ENCODE peak calls at places on chromosomes 13 and 19, in eight cellular contexts. One of them, this sample, is unnamed.

GRCh38 chr19:14114854-14115253 is 2.7 kb downstream of the PRKACA start:
- DNase-seq in GM10248: peak
- DNase-seq in activated naive CD8-positive, alpha-beta T cell treated with anti-CD3 and anti-CD28 coated beads for 36 hours: peak
- DNase-seq in activated naive CD4-positive, alpha-beta T cell: no peak
- DNase-seq in AG09319: no peak
- DNase-seq in psoas muscle: peak
- DNase-seq in EL: no peak
- DNase-seq in AML-193: peak
- DNase-seq in this sample: no peak

GRCh38 chr13:94205896-94206295 is 273.6 kb downstream of the DCT start:
- DNase-seq in GM10248: no peak
- DNase-seq in activated naive CD8-positive, alpha-beta T cell treated with anti-CD3 and anti-CD28 coated beads for 36 hours: no peak
- DNase-seq in activated naive CD4-positive, alpha-beta T cell: no peak
- DNase-seq in AG09319: no peak
- DNase-seq in psoas muscle: no peak
- DNase-seq in EL: no peak
- DNase-seq in AML-193: no peak
- DNase-seq in this sample: no peak

GRCh38 chr19:10230155-10230903 is 802 bp downstream of the S1PR2 start:
- DNase-seq in GM10248: peak
- DNase-seq in activated naive CD8-positive, alpha-beta T cell treated with anti-CD3 and anti-CD28 coated beads for 36 hours: peak
- DNase-seq in activated naive CD4-positive, alpha-beta T cell: peak
- DNase-seq in AG09319: no peak
- DNase-seq in psoas muscle: peak
- DNase-seq in EL: peak
- DNase-seq in AML-193: no peak
- DNase-seq in this sample: no peak

GRCh38 chr13:77333521-77334083 is 6.7 kb upstream of the MYCBP2 start:
- DNase-seq in GM10248: no peak
- DNase-seq in activated naive CD8-positive, alpha-beta T cell treated with anti-CD3 and anti-CD28 coated beads for 36 hours: no peak
- DNase-seq in activated naive CD4-positive, alpha-beta T cell: no peak
- DNase-seq in AG09319: no peak
- DNase-seq in psoas muscle: no peak
- DNase-seq in EL: no peak
- DNase-seq in AML-193: peak
- DNase-seq in this sample: no peak

GRCh38 chr13:112450567-112451240 is 74.5 kb downstream of the SPACA7 start:
- DNase-seq in GM10248: no peak
- DNase-seq in activated naive CD8-positive, alpha-beta T cell treated with anti-CD3 and anti-CD28 coated beads for 36 hours: no peak
- DNase-seq in activated naive CD4-positive, alpha-beta T cell: no peak
- DNase-seq in AG09319: no peak
- DNase-seq in psoas muscle: no peak
- DNase-seq in EL: no peak
- DNase-seq in AML-193: no peak
- DNase-seq in this sample: no peak

GRCh38 chr13:33904431-33904830 is 86.5 kb downstream of the RFC3 start:
- DNase-seq in GM10248: no peak
- DNase-seq in activated naive CD8-positive, alpha-beta T cell treated with anti-CD3 and anti-CD28 coated beads for 36 hours: no peak
- DNase-seq in activated naive CD4-positive, alpha-beta T cell: no peak
- DNase-seq in AG09319: no peak
- DNase-seq in psoas muscle: no peak
- DNase-seq in EL: no peak
- DNase-seq in AML-193: no peak
- DNase-seq in this sample: no peak

GRCh38 chr13:41311607-41312500 is 787 bp downstream of the NAA16 start:
- DNase-seq in GM10248: peak
- DNase-seq in activated naive CD8-positive, alpha-beta T cell treated with anti-CD3 and anti-CD28 coated beads for 36 hours: peak
- DNase-seq in activated naive CD4-positive, alpha-beta T cell: no peak
- DNase-seq in AG09319: no peak
- DNase-seq in psoas muscle: peak
- DNase-seq in EL: peak
- DNase-seq in AML-193: peak
- DNase-seq in this sample: peak

GRCh38 chr13:60691268-60691667 is 294.2 kb downstream of the TDRD3 start:
- DNase-seq in GM10248: no peak
- DNase-seq in activated naive CD8-positive, alpha-beta T cell treated with anti-CD3 and anti-CD28 coated beads for 36 hours: no peak
- DNase-seq in activated naive CD4-positive, alpha-beta T cell: no peak
- DNase-seq in AG09319: no peak
- DNase-seq in psoas muscle: no peak
- DNase-seq in EL: no peak
- DNase-seq in AML-193: no peak
- DNase-seq in this sample: no peak

GRCh38 chr13:33611016-33611805 is 206.7 kb upstream of the RFC3 start:
- DNase-seq in GM10248: no peak
- DNase-seq in activated naive CD8-positive, alpha-beta T cell treated with anti-CD3 and anti-CD28 coated beads for 36 hours: no peak
- DNase-seq in activated naive CD4-positive, alpha-beta T cell: no peak
- DNase-seq in AG09319: peak
- DNase-seq in psoas muscle: peak
- DNase-seq in EL: no peak
- DNase-seq in AML-193: no peak
- DNase-seq in this sample: peak

GRCh38 chr19:46974181-46974580 is 45.5 kb upstream of the NPAS1 start:
- DNase-seq in GM10248: no peak
- DNase-seq in activated naive CD8-positive, alpha-beta T cell treated with anti-CD3 and anti-CD28 coated beads for 36 hours: no peak
- DNase-seq in activated naive CD4-positive, alpha-beta T cell: no peak
- DNase-seq in AG09319: no peak
- DNase-seq in psoas muscle: no peak
- DNase-seq in EL: peak
- DNase-seq in AML-193: no peak
- DNase-seq in this sample: no peak

GRCh38 chr13:74449811-74450524 is 315.8 kb upstream of the KLF12 start:
- DNase-seq in GM10248: no peak
- DNase-seq in activated naive CD8-positive, alpha-beta T cell treated with anti-CD3 and anti-CD28 coated beads for 36 hours: no peak
- DNase-seq in activated naive CD4-positive, alpha-beta T cell: no peak
- DNase-seq in AG09319: no peak
- DNase-seq in psoas muscle: no peak
- DNase-seq in EL: no peak
- DNase-seq in AML-193: no peak
- DNase-seq in this sample: no peak

GRCh38 chr19:48588670-48589399 is 17.7 kb upstream of the SPACA4 start:
- DNase-seq in GM10248: peak
- DNase-seq in activated naive CD8-positive, alpha-beta T cell treated with anti-CD3 and anti-CD28 coated beads for 36 hours: peak
- DNase-seq in activated naive CD4-positive, alpha-beta T cell: peak
- DNase-seq in AG09319: peak
- DNase-seq in psoas muscle: peak
- DNase-seq in EL: peak
- DNase-seq in AML-193: peak
- DNase-seq in this sample: peak

GRCh38 chr13:51663980-51664957 is 80.0 kb downstream of the WDFY2 start:
- DNase-seq in GM10248: no peak
- DNase-seq in activated naive CD8-positive, alpha-beta T cell treated with anti-CD3 and anti-CD28 coated beads for 36 hours: no peak
- DNase-seq in activated naive CD4-positive, alpha-beta T cell: no peak
- DNase-seq in AG09319: no peak
- DNase-seq in psoas muscle: no peak
- DNase-seq in EL: no peak
- DNase-seq in AML-193: no peak
- DNase-seq in this sample: no peak

GRCh38 chr19:58294743-58295374 is 10.3 kb upstream of the ERVK3-1 start:
- DNase-seq in GM10248: no peak
- DNase-seq in activated naive CD8-positive, alpha-beta T cell treated with anti-CD3 and anti-CD28 coated beads for 36 hours: no peak
- DNase-seq in activated naive CD4-positive, alpha-beta T cell: no peak
- DNase-seq in AG09319: no peak
- DNase-seq in psoas muscle: no peak
- DNase-seq in EL: no peak
- DNase-seq in AML-193: no peak
- DNase-seq in this sample: no peak

GRCh38 chr19:43731854-43732253 is 16.0 kb downstream of the IRGC start:
- DNase-seq in GM10248: no peak
- DNase-seq in activated naive CD8-positive, alpha-beta T cell treated with anti-CD3 and anti-CD28 coated beads for 36 hours: no peak
- DNase-seq in activated naive CD4-positive, alpha-beta T cell: no peak
- DNase-seq in AG09319: no peak
- DNase-seq in psoas muscle: no peak
- DNase-seq in EL: peak
- DNase-seq in AML-193: peak
- DNase-seq in this sample: no peak

GRCh38 chr19:45177817-45178261 is at the start of gene TRAPPC6A:
- DNase-seq in GM10248: no peak
- DNase-seq in activated naive CD8-positive, alpha-beta T cell treated with anti-CD3 and anti-CD28 coated beads for 36 hours: no peak
- DNase-seq in activated naive CD4-positive, alpha-beta T cell: no peak
- DNase-seq in AG09319: no peak
- DNase-seq in psoas muscle: no peak
- DNase-seq in EL: peak
- DNase-seq in AML-193: peak
- DNase-seq in this sample: no peak

GRCh38 chr13:99220199-99220931 is 19.7 kb downstream of the UBAC2 start:
- DNase-seq in GM10248: no peak
- DNase-seq in activated naive CD8-positive, alpha-beta T cell treated with anti-CD3 and anti-CD28 coated beads for 36 hours: no peak
- DNase-seq in activated naive CD4-positive, alpha-beta T cell: no peak
- DNase-seq in AG09319: no peak
- DNase-seq in psoas muscle: no peak
- DNase-seq in EL: no peak
- DNase-seq in AML-193: no peak
- DNase-seq in this sample: no peak

GRCh38 chr13:110336108-110336507 is 29.0 kb downstream of the COL4A2 start:
- DNase-seq in GM10248: no peak
- DNase-seq in activated naive CD8-positive, alpha-beta T cell treated with anti-CD3 and anti-CD28 coated beads for 36 hours: no peak
- DNase-seq in activated naive CD4-positive, alpha-beta T cell: no peak
- DNase-seq in AG09319: no peak
- DNase-seq in psoas muscle: no peak
- DNase-seq in EL: no peak
- DNase-seq in AML-193: no peak
- DNase-seq in this sample: no peak